ENCODE peak calls at places on chromosomes 16 and 17, in eight cellular contexts. S is WERI-Rb-1, Z is retina, U is GM12865, N is nephron progenitor cell, P is Peyer's patch, C is HuH-7, Y is T-helper 2 cell. Q is an unnamed sample.

GRCh38 chr17:66684256-66684655 is 150.7 kb upstream of the CACNG5 start:
- DNase-seq in S (no peak), Z (no peak), U (no peak), N (no peak), P (peak; percentile 56), C (no peak), Y (no peak), Q (no peak)

GRCh38 chr17:40500190-40500589 is 1.2 kb downstream of the TNS4 start:
- DNase-seq in S (no peak), Z (no peak), U (no peak), N (no peak), P (no peak), C (no peak), Y (no peak), Q (no peak)

GRCh38 chr17:50681260-50682200 is 26.2 kb downstream of the ANKRD40 start:
- DNase-seq in S (peak; percentile 86), Z (peak; percentile 73), U (peak; percentile 29), N (no peak), P (peak; percentile 71), C (peak; percentile 80), Y (no peak), Q (no peak)

GRCh38 chr16:3780570-3780969 is 63.2 kb upstream of the TRAP1 start:
- DNase-seq in S (no peak), Z (no peak), U (peak; percentile 39), N (no peak), P (no peak), C (no peak), Y (no peak), Q (no peak)

GRCh38 chr17:16407911-16408588 is 7.3 kb upstream of the TRPV2 start:
- DNase-seq in S (peak; percentile 86), Z (peak; percentile 50), U (peak; percentile 98), N (peak; percentile 18), P (peak; percentile 87), C (no peak), Y (no peak), Q (no peak)

GRCh38 chr16:86248325-86248905 is 261.9 kb upstream of the FOXF1 start:
- DNase-seq in S (no peak), Z (no peak), U (no peak), N (no peak), P (no peak), C (no peak), Y (no peak), Q (no peak)

GRCh38 chr16:3431779-3432219 is 11.5 kb downstream of the ZNF597 start:
- DNase-seq in S (peak; percentile 86), Z (peak; percentile 41), U (no peak), N (no peak), P (peak; percentile 63), C (no peak), Y (peak; percentile 32), Q (peak; percentile 36)

GRCh38 chr17:2853111-2853721 is 57.0 kb downstream of the RAP1GAP2 start:
- DNase-seq in S (peak; percentile 30), Z (peak; percentile 62), U (no peak), N (peak; percentile 62), P (peak; percentile 61), C (peak; percentile 33), Y (no peak), Q (peak; percentile 52)

GRCh38 chr16:48054881-48055601 is 100.8 kb downstream of the ABCC12 start:
- DNase-seq in S (peak; percentile 54), Z (peak; percentile 87), U (peak; percentile 63), N (peak; percentile 55), P (peak; percentile 48), C (peak; percentile 42), Y (no peak), Q (no peak)

Q was measured in activated T-cell treated with anti-CD3 and anti-CD28 coated beads, Interleukin-2, amount 50 U/mL, for 1 hour.